ENCODE peak calls at places on chromosomes 12 and 14, in four cellular contexts. One of them, this sample, is unnamed. For H3K4me1, the result is how much of the 10 kb centered on the place peaks cover.

GRCh38 chr12:116517431-116518045 is 41.6 kb upstream of the MAP1LC3B2 start:
- DNase-seq in uterus: no peak
- DNase-seq in Peyer's patch: no peak
- DNase-seq in A549: no peak
- DNase-seq in this sample: no peak

GRCh38 chr12:94046626-94047410 is 101.6 kb upstream of the PLXNC1 start:
- DNase-seq in uterus: no peak
- DNase-seq in Peyer's patch: no peak
- DNase-seq in A549: no peak
- DNase-seq in this sample: no peak

GRCh38 chr12:6471992-6472366 is 1.5 kb upstream of the VAMP1 start:
- DNase-seq in uterus: no peak
- DNase-seq in Peyer's patch: no peak
- DNase-seq in A549: peak
- DNase-seq in this sample: no peak

GRCh38 chr12:64946132-64946829 is 121.8 kb downstream of the TBC1D30 start:
- DNase-seq in uterus: peak
- DNase-seq in Peyer's patch: no peak
- DNase-seq in A549: no peak
- DNase-seq in this sample: peak

GRCh38 chr12:116556964-116557706 is 2.0 kb upstream of the MAP1LC3B2 start:
- DNase-seq in uterus: no peak
- DNase-seq in Peyer's patch: no peak
- DNase-seq in A549: no peak
- DNase-seq in this sample: no peak

GRCh38 chr12:44960856-44961255 is 84.7 kb upstream of the NELL2 start:
- DNase-seq in uterus: no peak
- DNase-seq in Peyer's patch: no peak
- DNase-seq in A549: no peak
- DNase-seq in this sample: no peak

GRCh38 chr12:50013361-50014147 is 11.7 kb downstream of the RACGAP1 start:
- DNase-seq in uterus: no peak
- DNase-seq in Peyer's patch: no peak
- DNase-seq in A549: no peak
- DNase-seq in this sample: no peak

GRCh38 chr12:131415781-131416180 is 295.1 kb upstream of the SFSWAP start:
- DNase-seq in uterus: no peak
- DNase-seq in Peyer's patch: no peak
- DNase-seq in A549: peak
- DNase-seq in this sample: no peak

GRCh38 chr12:111442301-111443045 is 36.8 kb downstream of the SH2B3 start:
- DNase-seq in uterus: no peak
- DNase-seq in Peyer's patch: no peak
- DNase-seq in A549: no peak
- DNase-seq in this sample: no peak

GRCh38 chr12:20319374-20319773 is 49.0 kb upstream of the PDE3A start:
- DNase-seq in uterus: no peak
- DNase-seq in Peyer's patch: no peak
- DNase-seq in A549: no peak
- DNase-seq in this sample: no peak

GRCh38 chr12:104604995-104605675 is 148.4 kb downstream of the CHST11 start:
- DNase-seq in uterus: peak
- DNase-seq in Peyer's patch: no peak
- DNase-seq in A549: no peak
- DNase-seq in this sample: no peak

GRCh38 chr14:104106471-104106991 is 21.0 kb downstream of the ASPG start:
- DNase-seq in uterus: no peak
- DNase-seq in Peyer's patch: no peak
- DNase-seq in A549: no peak
- DNase-seq in this sample: no peak

GRCh38 chr12:14896477-14897184 is 11.0 kb upstream of the MGP start:
- DNase-seq in uterus: no peak
- DNase-seq in Peyer's patch: no peak
- DNase-seq in A549: no peak
- DNase-seq in this sample: no peak

GRCh38 chr12:1117371-1117770 is 126.3 kb downstream of the ERC1 start:
- DNase-seq in uterus: no peak
- DNase-seq in Peyer's patch: no peak
- DNase-seq in A549: no peak
- DNase-seq in this sample: no peak

GRCh38 chr12:69476276-69477017 is 6.3 kb downstream of the FRS2 start:
- DNase-seq in uterus: no peak
- DNase-seq in Peyer's patch: no peak
- DNase-seq in A549: no peak
- DNase-seq in this sample: no peak

GRCh38 chr12:28882444-28882843 is 266.6 kb upstream of the FAR2 start:
- DNase-seq in uterus: no peak
- DNase-seq in Peyer's patch: no peak
- DNase-seq in A549: no peak
- DNase-seq in this sample: no peak

GRCh38 chr12:106303202-106303820 is 778 bp downstream of the TCP11L2 start:
- DNase-seq in uterus: peak
- DNase-seq in Peyer's patch: peak
- DNase-seq in A549: peak
- DNase-seq in this sample: peak

GRCh38 chr12:2999265-2999841 is 40.2 kb downstream of the TEAD4 start:
- DNase-seq in uterus: peak
- DNase-seq in Peyer's patch: no peak
- DNase-seq in A549: no peak
- DNase-seq in this sample: no peak

GRCh38 chr14:77565289-77566081 is 51.0 kb downstream of the SPTLC2 start:
- DNase-seq in uterus: no peak
- DNase-seq in Peyer's patch: no peak
- DNase-seq in A549: no peak
- DNase-seq in this sample: no peak

GRCh38 chr14:39229601-39230110 is 4.1 kb upstream of the MIA2 start:
- DNase-seq in uterus: no peak
- DNase-seq in Peyer's patch: no peak
- DNase-seq in A549: no peak
- DNase-seq in this sample: no peak

GRCh38 chr12:120620624-120621023 is 19.8 kb upstream of the CABP1 start:
- DNase-seq in uterus: no peak
- DNase-seq in Peyer's patch: no peak
- DNase-seq in A549: no peak
- DNase-seq in this sample: no peak

GRCh38 chr14:48526307-48526706 is 850.9 kb upstream of the MDGA2 start:
- DNase-seq in uterus: no peak
- DNase-seq in Peyer's patch: no peak
- DNase-seq in A549: no peak
- DNase-seq in this sample: no peak

GRCh38 chr12:122850695-122851350 is 15.6 kb downstream of the HIP1R start:
- DNase-seq in uterus: no peak
- DNase-seq in Peyer's patch: no peak
- DNase-seq in A549: no peak
- DNase-seq in this sample: peak

GRCh38 chr12:16187684-16188083 is 89.8 kb downstream of the SLC15A5 start:
- DNase-seq in uterus: no peak
- DNase-seq in Peyer's patch: no peak
- DNase-seq in A549: no peak
- DNase-seq in this sample: no peak

GRCh38 chr14:31668348-31668747 is 107.1 kb downstream of the NUBPL start:
- DNase-seq in uterus: no peak
- DNase-seq in Peyer's patch: no peak
- DNase-seq in A549: no peak
- DNase-seq in this sample: no peak

GRCh38 chr14:69629225-69630127 is 18.1 kb downstream of the SUSD6 start:
- DNase-seq in uterus: no peak
- DNase-seq in Peyer's patch: no peak
- DNase-seq in A549: no peak
- DNase-seq in this sample: no peak

DNA sequence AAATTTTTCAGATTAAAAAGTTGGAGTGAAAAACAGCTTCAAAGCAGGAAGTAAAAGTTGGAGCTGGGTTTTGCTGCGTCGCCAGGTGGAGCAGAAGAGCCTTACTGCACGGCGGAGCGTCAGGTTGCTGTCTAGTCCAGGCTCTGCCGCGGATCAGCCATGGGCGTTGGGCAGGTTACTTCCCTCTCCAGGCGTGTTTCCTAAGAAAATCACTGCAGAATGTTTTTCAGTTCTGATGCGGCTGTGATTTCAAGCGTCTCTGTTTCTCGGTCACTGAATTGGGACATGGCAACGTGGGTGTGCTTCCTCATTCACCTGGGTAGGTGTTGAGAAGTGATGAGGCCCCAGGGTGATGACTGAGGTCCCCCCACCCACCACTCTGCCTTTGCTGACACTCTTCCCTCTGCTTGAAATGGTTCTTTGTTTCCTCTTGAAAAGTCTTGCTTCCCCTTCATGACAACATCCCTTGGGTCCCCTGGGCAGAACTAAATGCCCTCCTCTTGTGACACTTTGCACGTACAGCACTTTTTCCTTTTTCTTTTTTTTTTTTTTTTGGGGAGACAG is 7.6 kb downstream of the EVL start:
- DNase-seq in uterus: no peak
- DNase-seq in Peyer's patch: peak
- DNase-seq in A549: no peak
- DNase-seq in this sample: no peak
- H3K4me1 ChIP-seq in uterus: under half
- H3K4me1 ChIP-seq in Peyer's patch: under half
- H3K4me1 ChIP-seq in A549: under half
- H3K4me1 ChIP-seq in this sample: under half

GRCh38 chr14:61927521-61927920 is 165.3 kb downstream of the SNAPC1 start:
- DNase-seq in uterus: no peak
- DNase-seq in Peyer's patch: no peak
- DNase-seq in A549: no peak
- DNase-seq in this sample: no peak

GRCh38 chr14:61923348-61923747 is 161.1 kb downstream of the SNAPC1 start:
- DNase-seq in uterus: no peak
- DNase-seq in Peyer's patch: no peak
- DNase-seq in A549: no peak
- DNase-seq in this sample: no peak

GRCh38 chr14:61925732-61926445 is 163.7 kb downstream of the SNAPC1 start:
- DNase-seq in uterus: no peak
- DNase-seq in Peyer's patch: no peak
- DNase-seq in A549: no peak
- DNase-seq in this sample: no peak

GRCh38 chr14:61927015-61927414 is 164.8 kb downstream of the SNAPC1 start:
- DNase-seq in uterus: no peak
- DNase-seq in Peyer's patch: no peak
- DNase-seq in A549: no peak
- DNase-seq in this sample: no peak

GRCh38 chr14:61925043-61925442 is 162.8 kb downstream of the SNAPC1 start:
- DNase-seq in uterus: no peak
- DNase-seq in Peyer's patch: peak
- DNase-seq in A549: no peak
- DNase-seq in this sample: no peak
- H3K4me3 ChIP-seq in uterus: no peak
- H3K4me3 ChIP-seq in Peyer's patch: no peak
- H3K4me3 ChIP-seq in A549: no peak
- H3K4me3 ChIP-seq in this sample: no peak

DNA sequence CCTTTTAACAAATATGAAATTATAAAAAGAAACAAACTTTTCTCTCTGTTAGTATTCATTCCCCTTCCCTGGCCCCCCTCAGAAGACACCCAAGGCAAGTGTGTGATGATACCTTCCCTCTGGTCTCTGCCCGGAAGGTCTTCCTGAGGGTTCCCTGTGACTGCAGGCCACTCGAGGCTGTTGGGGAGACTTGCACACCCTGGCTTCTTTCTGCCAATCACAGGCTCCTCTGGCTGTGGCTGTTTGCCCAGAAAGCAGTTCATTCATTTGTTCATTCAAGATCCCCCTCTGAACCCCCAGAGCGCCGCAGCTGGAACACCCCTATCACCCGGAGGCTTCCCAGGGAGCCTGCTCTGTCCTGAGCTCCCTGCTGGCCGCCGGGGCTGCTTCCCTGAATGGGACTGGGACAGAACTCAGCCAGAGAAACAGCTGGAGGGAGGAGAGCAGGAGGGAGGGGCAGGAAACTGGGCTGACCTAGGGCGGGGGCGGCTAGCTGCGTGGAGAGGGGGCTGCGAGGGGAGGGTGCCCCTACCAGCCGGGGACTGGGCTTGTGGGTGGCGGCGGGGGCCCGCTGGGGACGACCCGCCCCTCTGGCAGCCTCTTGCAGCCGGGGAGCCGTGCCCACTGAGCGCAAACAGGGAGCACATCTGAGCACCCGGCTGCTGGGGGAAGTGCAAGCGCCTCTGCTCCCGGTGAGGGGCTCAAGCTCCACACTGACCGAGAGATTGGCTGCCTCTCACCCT is at the start of gene CMKLR1:
- DNase-seq in uterus: peak
- DNase-seq in Peyer's patch: no peak
- DNase-seq in A549: no peak
- DNase-seq in this sample: peak
- TF ChIP-seq POLR2A in uterus: no peak
- TF ChIP-seq POLR2A in Peyer's patch: no peak
- TF ChIP-seq POLR2A in A549: no peak
- TF ChIP-seq POLR2A in this sample: peak

GRCh38 chr12:19190292-19191031 is 60.9 kb downstream of the PLEKHA5 start:
- DNase-seq in uterus: no peak
- DNase-seq in Peyer's patch: no peak
- DNase-seq in A549: no peak
- DNase-seq in this sample: no peak

GRCh38 chr12:19183121-19183838 is 53.7 kb downstream of the PLEKHA5 start:
- DNase-seq in uterus: no peak
- DNase-seq in Peyer's patch: no peak
- DNase-seq in A549: no peak
- DNase-seq in this sample: no peak

GRCh38 chr12:19185262-19185929 is 55.9 kb downstream of the PLEKHA5 start:
- DNase-seq in uterus: no peak
- DNase-seq in Peyer's patch: no peak
- DNase-seq in A549: no peak
- DNase-seq in this sample: no peak

GRCh38 chr12:19189522-19189921 is 60.0 kb downstream of the PLEKHA5 start:
- DNase-seq in uterus: no peak
- DNase-seq in Peyer's patch: no peak
- DNase-seq in A549: no peak
- DNase-seq in this sample: no peak

DNA sequence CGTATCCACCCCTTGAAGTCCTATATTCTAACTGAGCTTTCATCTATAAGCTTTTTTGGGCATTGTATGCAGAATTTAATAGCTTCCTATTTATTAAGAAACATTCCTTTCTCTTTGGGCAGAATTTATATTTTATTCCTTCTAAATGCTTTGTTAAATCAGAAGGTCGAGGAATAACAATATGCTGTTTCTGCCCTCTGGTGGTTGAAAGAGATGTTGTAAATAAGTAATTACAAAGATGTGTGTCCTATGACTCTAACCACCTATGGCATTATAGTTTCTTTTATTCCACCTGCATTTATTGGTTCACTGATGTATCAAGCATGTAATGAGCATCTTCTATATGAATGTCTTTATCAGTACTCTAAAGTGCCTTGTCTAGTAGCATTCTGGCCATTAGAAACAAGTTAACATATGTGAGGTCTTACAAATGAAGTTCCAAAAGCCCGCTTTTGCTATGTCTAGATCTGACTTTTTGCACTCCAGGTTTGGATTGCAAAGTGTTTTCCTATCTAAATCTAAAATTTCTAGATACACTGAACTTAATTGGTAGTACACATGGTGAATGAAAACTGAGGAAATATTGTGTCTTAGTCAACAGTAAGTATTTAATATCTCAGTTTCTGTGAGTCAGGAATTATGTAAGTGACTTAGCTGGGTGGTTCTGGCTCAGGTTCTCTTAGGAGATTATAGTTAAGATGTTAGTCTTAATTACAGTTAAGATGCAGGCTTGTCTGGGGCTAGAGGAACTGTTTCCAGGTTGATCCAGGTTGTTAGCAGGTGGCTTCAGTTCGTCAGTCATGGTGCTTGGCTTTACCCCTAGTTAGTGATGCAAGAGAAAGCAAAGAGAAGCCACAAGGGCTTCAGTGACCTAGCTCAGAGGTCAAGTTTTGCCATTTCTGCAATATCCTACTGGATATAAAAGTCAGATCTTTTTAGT is 57.5 kb downstream of the PLEKHA5 start:
- DNase-seq in uterus: no peak
- DNase-seq in Peyer's patch: no peak
- DNase-seq in A549: peak
- DNase-seq in this sample: no peak
- H3K4me1 ChIP-seq in uterus: under half
- H3K4me1 ChIP-seq in Peyer's patch: under half
- H3K4me1 ChIP-seq in A549: under half
- H3K4me1 ChIP-seq in this sample: half or more